ENCODE peak calls at places on chromosomes 2 and 18, in nine cellular contexts. B is HT1080; E is mucosa of descending colon; G is activated naive CD4-positive, alpha-beta T cell treated with anti-CD3 and anti-CD28 coated beads, Interleukin-2, amount 10 ng/mL, durations not matched to agents 7 days and 5 days; S is naive thymus-derived CD8-positive, alpha-beta T cell; W is lung microvascular endothelial cell; R is body of pancreas; Y is ovary; N is endothelial cell. K is an unnamed sample.

GRCh38 chr2:150787353-150788098 is 300.1 kb upstream of the RND3 start:
- DNase-seq in B (no peak), E (no peak), G (no peak), S (no peak), W (no peak), R (no peak), Y (no peak), N (no peak), K (no peak)

GRCh38 chr2:227595797-227596196 is 2.9 kb upstream of the SCYGR2 start:
- DNase-seq in B (no peak), E (no peak), G (no peak), S (no peak), W (no peak), R (no peak), Y (no peak), N (no peak), K (no peak)

GRCh38 chr2:229492034-229492433 is 220.9 kb upstream of the PID1 start:
- DNase-seq in B (peak; percentile 41), E (no peak), G (no peak), S (no peak), W (no peak), R (no peak), Y (no peak), N (no peak), K (no peak)

GRCh38 chr2:63056309-63057065 is 5.9 kb downstream of the OTX1 start:
- DNase-seq in B (no peak), E (peak; percentile 63), G (peak; percentile 33), S (no peak), W (no peak), R (no peak), Y (no peak), N (peak; percentile 65), K (no peak)

GRCh38 chr18:68918216-68918615 is 120.3 kb downstream of the CCDC102B start:
- DNase-seq in B (no peak), E (no peak), G (no peak), S (no peak), W (no peak), R (no peak), Y (no peak), N (no peak), K (no peak)

GRCh38 chr18:76398899-76399612 is 96.0 kb downstream of the ZNF516 start:
- DNase-seq in B (peak; percentile 59), E (peak; percentile 88), G (peak; percentile 81), S (peak; percentile 75), W (peak; percentile 86), R (peak; percentile 79), Y (peak; percentile 91), N (peak; percentile 84), K (peak; percentile 49)

GRCh38 chr2:165470351-165470750 is 853 bp downstream of the CSRNP3 start:
- DNase-seq in B (no peak), E (no peak), G (no peak), S (no peak), W (no peak), R (no peak), Y (no peak), N (no peak), K (no peak)

GRCh38 chr18:78965917-78966878 is 13.4 kb upstream of the SALL3 start:
- DNase-seq in B (no peak), E (no peak), G (no peak), S (no peak), W (no peak), R (no peak), Y (no peak), N (no peak), K (no peak)

GRCh38 chr2:146634256-146635068 is 1210.4 kb upstream of the ACVR2A start:
- DNase-seq in B (peak; percentile 81), E (no peak), G (no peak), S (no peak), W (no peak), R (no peak), Y (no peak), N (no peak), K (no peak)

GRCh38 chr18:26549103-26549485 is 741 bp upstream of the KCTD1 start:
- DNase-seq in B (no peak), E (no peak), G (peak; percentile 29), S (no peak), W (peak; percentile 40), R (peak; percentile 20), Y (peak; percentile 54), N (no peak), K (no peak)

GRCh38 chr2:150689600-150689999 is 202.1 kb upstream of the RND3 start:
- DNase-seq in B (no peak), E (no peak), G (no peak), S (no peak), W (no peak), R (no peak), Y (no peak), N (no peak), K (no peak)

GRCh38 chr18:60668583-60668982 is 296.0 kb upstream of the MC4R start:
- DNase-seq in B (no peak), E (no peak), G (no peak), S (no peak), W (peak; percentile 20), R (no peak), Y (no peak), N (no peak), K (no peak)

GRCh38 chr18:27996792-27997191 is 180.1 kb downstream of the CDH2 start:
- DNase-seq in B (peak; percentile 65), E (no peak), G (no peak), S (no peak), W (no peak), R (no peak), Y (no peak), N (no peak), K (no peak)

GRCh38 chr2:237147317-237147716 is 61.6 kb downstream of the COPS8 start:
- DNase-seq in B (no peak), E (no peak), G (no peak), S (no peak), W (no peak), R (no peak), Y (no peak), N (no peak), K (no peak)

GRCh38 chr2:127611076-127611925 is 34.7 kb upstream of the GPR17 start:
- DNase-seq in B (no peak), E (no peak), G (peak; percentile 9), S (no peak), W (no peak), R (no peak), Y (no peak), N (no peak), K (no peak)

GRCh38 chr2:61898810-61899209 is 6.7 kb upstream of the COMMD1 start:
- DNase-seq in B (peak; percentile 27), E (peak; percentile 17), G (peak; percentile 46), S (no peak), W (peak; percentile 49), R (peak; percentile 26), Y (no peak), N (no peak), K (no peak)

GRCh38 chr2:62382757-62383156 is 123.2 kb downstream of the TMEM17 start:
- DNase-seq in B (no peak), E (no peak), G (no peak), S (no peak), W (no peak), R (no peak), Y (no peak), N (no peak), K (no peak)

GRCh38 chr2:141313972-141314371 is 816.8 kb downstream of the LRP1B start:
- DNase-seq in B (no peak), E (no peak), G (no peak), S (no peak), W (no peak), R (no peak), Y (no peak), N (no peak), K (no peak)

GRCh38 chr2:56127013-56127772 is 56.6 kb upstream of the CCDC85A start:
- DNase-seq in B (no peak), E (no peak), G (no peak), S (no peak), W (no peak), R (peak; percentile 16), Y (no peak), N (no peak), K (no peak)